ENCODE peak calls at places on chromosomes 16 and 17, in six cellular contexts. One of them, this sample, is unnamed.

GRCh38 chr16:54282923-54283734 is 3.5 kb downstream of the IRX3 start:
- DNase-seq in HCT116: no peak
- DNase-seq in endothelial cell of umbilical vein: no peak
- DNase-seq in NB4: peak
- DNase-seq in ovary: no peak
- DNase-seq in IMR-90: no peak
- DNase-seq in this sample: no peak

GRCh38 chr17:69560987-69561441 is 146.5 kb downstream of the MAP2K6 start:
- DNase-seq in NB4: no peak
- DNase-seq in HCT116: no peak
- DNase-seq in IMR-90: peak
- DNase-seq in ovary: no peak
- DNase-seq in endothelial cell of umbilical vein: no peak
- DNase-seq in this sample: no peak

GRCh38 chr17:57559634-57560387 is 185.3 kb downstream of the CCDC182 start:
- DNase-seq in endothelial cell of umbilical vein: no peak
- DNase-seq in NB4: peak
- DNase-seq in ovary: no peak
- DNase-seq in HCT116: no peak
- DNase-seq in IMR-90: no peak
- DNase-seq in this sample: no peak

GRCh38 chr16:12257926-12258561 is 281.5 kb downstream of the SNX29 start:
- DNase-seq in ovary: no peak
- DNase-seq in endothelial cell of umbilical vein: no peak
- DNase-seq in NB4: no peak
- DNase-seq in IMR-90: no peak
- DNase-seq in HCT116: no peak
- DNase-seq in this sample: no peak

GRCh38 chr16:49502136-49502881 is 128.7 kb downstream of the C16orf78 start:
- DNase-seq in IMR-90: no peak
- DNase-seq in ovary: no peak
- DNase-seq in endothelial cell of umbilical vein: no peak
- DNase-seq in HCT116: no peak
- DNase-seq in NB4: peak
- DNase-seq in this sample: no peak

GRCh38 chr16:78434401-78434800 is 334.9 kb downstream of the WWOX start:
- DNase-seq in ovary: no peak
- DNase-seq in endothelial cell of umbilical vein: no peak
- DNase-seq in NB4: no peak
- DNase-seq in IMR-90: no peak
- DNase-seq in HCT116: no peak
- DNase-seq in this sample: no peak

GRCh38 chr16:11743308-11744074 is 834 bp upstream of the TXNDC11 start:
- DNase-seq in NB4: peak
- DNase-seq in endothelial cell of umbilical vein: peak
- DNase-seq in ovary: no peak
- DNase-seq in HCT116: peak
- DNase-seq in IMR-90: peak
- DNase-seq in this sample: peak

GRCh38 chr17:79800325-79801155 is 3.7 kb upstream of the CBX8 start:
- DNase-seq in endothelial cell of umbilical vein: no peak
- DNase-seq in HCT116: peak
- DNase-seq in NB4: peak
- DNase-seq in ovary: no peak
- DNase-seq in IMR-90: peak
- DNase-seq in this sample: peak

GRCh38 chr17:57939797-57940196 is 15.4 kb downstream of the CUEDC1 start:
- DNase-seq in NB4: peak
- DNase-seq in IMR-90: no peak
- DNase-seq in endothelial cell of umbilical vein: no peak
- DNase-seq in HCT116: no peak
- DNase-seq in ovary: no peak
- DNase-seq in this sample: peak

GRCh38 chr17:48236681-48237134 is 129.1 kb downstream of the SNX11 start:
- DNase-seq in HCT116: peak
- DNase-seq in endothelial cell of umbilical vein: peak
- DNase-seq in NB4: no peak
- DNase-seq in IMR-90: peak
- DNase-seq in ovary: no peak
- DNase-seq in this sample: no peak

GRCh38 chr17:19724501-19725420 is 8.4 kb upstream of the SLC47A2 start:
- DNase-seq in IMR-90: no peak
- DNase-seq in ovary: peak
- DNase-seq in HCT116: no peak
- DNase-seq in endothelial cell of umbilical vein: peak
- DNase-seq in NB4: peak
- DNase-seq in this sample: peak

GRCh38 chr16:23847938-23848337 is 12.2 kb downstream of the PRKCB start:
- DNase-seq in IMR-90: no peak
- DNase-seq in NB4: peak
- DNase-seq in endothelial cell of umbilical vein: no peak
- DNase-seq in HCT116: no peak
- DNase-seq in ovary: no peak
- DNase-seq in this sample: no peak

GRCh38 chr17:44779211-44780025 is 20.6 kb downstream of the ADAM11 start:
- DNase-seq in NB4: peak
- DNase-seq in HCT116: peak
- DNase-seq in endothelial cell of umbilical vein: peak
- DNase-seq in IMR-90: peak
- DNase-seq in ovary: peak
- DNase-seq in this sample: peak

GRCh38 chr16:78005881-78006280 is 16.5 kb upstream of the CLEC3A start:
- DNase-seq in NB4: peak
- DNase-seq in ovary: no peak
- DNase-seq in IMR-90: no peak
- DNase-seq in HCT116: peak
- DNase-seq in endothelial cell of umbilical vein: no peak
- DNase-seq in this sample: no peak

GRCh38 chr16:84406006-84406963 is 37.9 kb downstream of the ATP2C2 start:
- DNase-seq in endothelial cell of umbilical vein: no peak
- DNase-seq in HCT116: no peak
- DNase-seq in ovary: no peak
- DNase-seq in NB4: no peak
- DNase-seq in IMR-90: no peak
- DNase-seq in this sample: no peak

GRCh38 chr17:4971826-4972225 is 4.2 kb upstream of the SPAG7 start:
- DNase-seq in HCT116: no peak
- DNase-seq in ovary: no peak
- DNase-seq in IMR-90: no peak
- DNase-seq in endothelial cell of umbilical vein: no peak
- DNase-seq in NB4: no peak
- DNase-seq in this sample: no peak

GRCh38 chr16:73735018-73735417 is 561.6 kb upstream of the PSMD7 start:
- DNase-seq in IMR-90: peak
- DNase-seq in ovary: no peak
- DNase-seq in NB4: no peak
- DNase-seq in HCT116: no peak
- DNase-seq in endothelial cell of umbilical vein: no peak
- DNase-seq in this sample: no peak

GRCh38 chr17:7716901-7717755 is at the start of gene DNAH2:
- DNase-seq in ovary: peak
- DNase-seq in NB4: peak
- DNase-seq in HCT116: peak
- DNase-seq in endothelial cell of umbilical vein: peak
- DNase-seq in IMR-90: peak
- DNase-seq in this sample: peak
- TF ChIP-seq POLR2A in ovary: no peak
- TF ChIP-seq POLR2A in NB4: no peak
- TF ChIP-seq POLR2A in HCT116: peak
- TF ChIP-seq POLR2A in endothelial cell of umbilical vein: no peak
- TF ChIP-seq POLR2A in IMR-90: no peak
- TF ChIP-seq POLR2A in this sample: no peak

DNA sequence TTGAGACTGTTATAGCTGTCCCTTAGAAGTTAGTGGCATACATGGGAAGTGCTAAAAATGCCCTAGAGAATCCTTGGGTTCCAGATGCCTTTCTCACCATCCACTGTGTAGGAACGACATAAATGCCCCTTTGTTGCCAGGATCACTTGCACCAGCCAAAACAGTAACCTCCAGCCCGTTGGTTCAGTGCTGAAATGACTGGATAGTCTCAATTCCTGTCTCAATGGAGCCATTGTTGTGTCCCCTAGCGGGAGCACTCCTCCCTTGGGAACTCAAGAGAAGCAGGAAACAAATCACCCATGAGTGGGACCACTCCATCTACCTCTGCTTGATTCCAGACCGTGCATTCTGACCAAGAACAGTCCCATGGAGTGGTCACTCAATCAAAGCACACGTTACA is 23.1 kb downstream of the MPHOSPH6 start:
- DNase-seq in NB4: no peak
- DNase-seq in ovary: no peak
- DNase-seq in IMR-90: no peak
- DNase-seq in endothelial cell of umbilical vein: no peak
- DNase-seq in HCT116: no peak
- DNase-seq in this sample: no peak
- TF ChIP-seq POLR2A in NB4: no peak
- TF ChIP-seq POLR2A in ovary: no peak
- TF ChIP-seq POLR2A in IMR-90: no peak
- TF ChIP-seq POLR2A in endothelial cell of umbilical vein: no peak
- TF ChIP-seq POLR2A in HCT116: no peak
- TF ChIP-seq POLR2A in this sample: no peak

DNA sequence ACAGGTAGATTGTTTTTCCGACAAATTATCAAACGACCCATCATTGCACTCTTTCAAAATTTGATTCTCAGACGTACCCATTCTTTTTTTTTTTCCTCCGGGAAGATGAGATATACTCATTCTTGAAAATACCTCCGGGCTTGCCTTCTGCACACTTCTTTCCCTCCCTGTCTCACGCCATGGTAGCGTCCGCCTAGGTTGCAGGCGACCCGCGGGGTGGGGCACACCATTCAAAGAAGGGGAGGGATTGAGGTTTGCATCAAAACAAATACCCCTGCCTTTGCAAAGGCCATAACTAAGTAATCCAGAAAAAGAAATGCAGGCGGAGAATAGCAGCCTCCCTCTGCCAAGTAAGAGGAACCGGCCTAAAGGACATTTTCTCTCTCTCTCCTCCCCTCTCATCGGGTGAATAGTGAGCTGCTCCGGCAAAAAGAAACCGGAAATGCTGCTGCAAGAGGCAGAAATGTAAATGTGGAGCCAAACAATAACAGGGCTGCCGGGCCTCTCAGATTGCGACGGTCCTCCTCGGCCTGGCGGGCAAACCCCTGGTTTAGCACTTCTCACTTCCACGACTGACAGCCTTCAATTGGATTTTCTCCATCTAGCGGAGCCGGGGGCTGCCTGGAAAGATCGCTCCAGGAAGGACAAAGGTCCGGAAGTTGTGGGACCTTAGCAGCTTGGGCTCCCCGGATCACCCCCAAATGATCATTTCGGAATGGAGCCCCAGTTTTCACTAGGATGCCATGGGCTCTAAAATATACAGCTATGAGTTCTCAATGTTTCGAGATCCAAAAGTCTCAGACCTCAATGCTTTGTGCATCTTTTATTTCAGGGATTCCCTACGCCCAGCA is 844 bp downstream of the TP53 start:
- DNase-seq in NB4: peak
- DNase-seq in ovary: peak
- DNase-seq in HCT116: peak
- DNase-seq in IMR-90: peak
- DNase-seq in endothelial cell of umbilical vein: peak
- DNase-seq in this sample: peak
- TF ChIP-seq POLR2A in NB4: peak
- TF ChIP-seq POLR2A in ovary: peak
- TF ChIP-seq POLR2A in HCT116: peak
- TF ChIP-seq POLR2A in IMR-90: peak
- TF ChIP-seq POLR2A in endothelial cell of umbilical vein: peak
- TF ChIP-seq POLR2A in this sample: peak

GRCh38 chr17:76452646-76453430 is at the start of gene UBE2O:
- DNase-seq in HCT116: peak
- DNase-seq in NB4: peak
- DNase-seq in endothelial cell of umbilical vein: peak
- DNase-seq in IMR-90: peak
- DNase-seq in ovary: peak
- DNase-seq in this sample: peak
- TF ChIP-seq POLR2A in HCT116: peak
- TF ChIP-seq POLR2A in NB4: peak
- TF ChIP-seq POLR2A in endothelial cell of umbilical vein: peak
- TF ChIP-seq POLR2A in IMR-90: peak
- TF ChIP-seq POLR2A in ovary: peak
- TF ChIP-seq POLR2A in this sample: no peak

GRCh38 chr17:64591944-64592343 is 70.2 kb downstream of the SMURF2 start:
- DNase-seq in ovary: no peak
- DNase-seq in IMR-90: no peak
- DNase-seq in endothelial cell of umbilical vein: no peak
- DNase-seq in HCT116: no peak
- DNase-seq in NB4: no peak
- DNase-seq in this sample: no peak
- TF ChIP-seq POLR2A in ovary: no peak
- TF ChIP-seq POLR2A in IMR-90: no peak
- TF ChIP-seq POLR2A in endothelial cell of umbilical vein: peak
- TF ChIP-seq POLR2A in HCT116: no peak
- TF ChIP-seq POLR2A in NB4: no peak
- TF ChIP-seq POLR2A in this sample: no peak